ENCODE peak calls at places on chromosomes 16 and 17, in eight cellular contexts. R, I, X, P, T, D, G and C are unnamed samples.

GRCh38 chr17:2393184-2393953 is 7.5 kb downstream of the MNT start:
- DNase-seq in R (peak; percentile 84), G (peak; percentile 18), I (peak; percentile 91), D (peak; percentile 96), X (peak; percentile 86), T (peak; percentile 89), P (peak; percentile 90), C (peak; percentile 89)

GRCh38 chr16:11743308-11744074 is 834 bp upstream of the TXNDC11 start:
- DNase-seq in I (no peak), G (no peak), P (peak; percentile 45), R (peak; percentile 85), D (peak; percentile 77), X (no peak), T (no peak), C (peak; percentile 44)

GRCh38 chr16:29811170-29811895 is 660 bp upstream of the PRRT2 start:
- DNase-seq in R (peak; percentile 97), P (peak; percentile 97), I (peak; percentile 55), X (peak; percentile 98), G (peak; percentile 92), T (peak; percentile 94), D (peak; percentile 97), C (peak; percentile 96)

GRCh38 chr16:73092236-73092781 is 44.4 kb upstream of the ZFHX3 start:
- DNase-seq in P (no peak), I (no peak), R (no peak), G (no peak), X (no peak), T (no peak), D (no peak), C (no peak)

GRCh38 chr17:77952368-77952767 is 6.1 kb upstream of the TNRC6C start:
- DNase-seq in R (no peak), D (no peak), T (no peak), P (no peak), G (no peak), I (no peak), X (no peak), C (no peak)

GRCh38 chr16:22093952-22094351 is 1.6 kb downstream of the VWA3A start:
- DNase-seq in I (no peak), D (no peak), P (no peak), T (no peak), G (no peak), R (no peak), X (no peak), C (no peak)

GRCh38 chr17:45155029-45155428 is 6.6 kb upstream of the HEXIM2 start:
- DNase-seq in G (no peak), X (no peak), P (no peak), T (no peak), D (no peak), R (no peak), I (no peak), C (no peak)

GRCh38 chr16:75310541-75310940 is 59.1 kb upstream of the BCAR1 start:
- DNase-seq in R (no peak), I (no peak), D (no peak), G (no peak), P (no peak), T (no peak), X (no peak), C (no peak)

GRCh38 chr17:78759203-78759968 is 22.7 kb downstream of the CYTH1 start:
- DNase-seq in D (peak; percentile 77), R (no peak), T (no peak), X (no peak), P (no peak), G (no peak), I (peak; percentile 73), C (no peak)

GRCh38 chr16:58628845-58629680 is 563 bp downstream of the CNOT1 start:
- DNase-seq in T (peak; percentile 43), R (peak; percentile 74), I (peak; percentile 44), D (peak; percentile 85), P (peak; percentile 83), X (peak; percentile 32), G (no peak), C (peak; percentile 30)

GRCh38 chr17:81547614-81547982 is 4.6 kb downstream of the FAAP100 start:
- DNase-seq in D (no peak), I (no peak), P (no peak), T (no peak), X (no peak), G (no peak), R (no peak), C (no peak)

GRCh38 chr17:40347319-40348135 is 17.0 kb downstream of the GJD3 start:
- DNase-seq in I (no peak), D (no peak), X (peak; percentile 64), T (no peak), R (no peak), P (no peak), G (no peak), C (peak; percentile 52)

GRCh38 chr17:74008196-74008595 is 195.3 kb upstream of the RPL38 start:
- DNase-seq in X (peak; percentile 87), P (no peak), T (no peak), D (no peak), R (no peak), I (no peak), G (no peak), C (no peak)

GRCh38 chr17:40551091-40551873 is 14.0 kb downstream of the CCR7 start:
- DNase-seq in I (no peak), R (peak; percentile 90), P (peak; percentile 63), X (no peak), G (peak; percentile 100), D (peak; percentile 80), T (no peak), C (peak; percentile 94)

GRCh38 chr17:2798188-2798587 is 1.9 kb downstream of the RAP1GAP2 start:
- DNase-seq in P (no peak), R (no peak), G (no peak), X (no peak), I (no peak), D (no peak), T (no peak), C (no peak)

GRCh38 chr17:70622382-70623260 is 453.3 kb downstream of the KCNJ2 start:
- DNase-seq in R (no peak), G (no peak), P (peak; percentile 63), I (no peak), X (peak; percentile 76), T (peak; percentile 64), D (peak; percentile 62), C (no peak)

DNA sequence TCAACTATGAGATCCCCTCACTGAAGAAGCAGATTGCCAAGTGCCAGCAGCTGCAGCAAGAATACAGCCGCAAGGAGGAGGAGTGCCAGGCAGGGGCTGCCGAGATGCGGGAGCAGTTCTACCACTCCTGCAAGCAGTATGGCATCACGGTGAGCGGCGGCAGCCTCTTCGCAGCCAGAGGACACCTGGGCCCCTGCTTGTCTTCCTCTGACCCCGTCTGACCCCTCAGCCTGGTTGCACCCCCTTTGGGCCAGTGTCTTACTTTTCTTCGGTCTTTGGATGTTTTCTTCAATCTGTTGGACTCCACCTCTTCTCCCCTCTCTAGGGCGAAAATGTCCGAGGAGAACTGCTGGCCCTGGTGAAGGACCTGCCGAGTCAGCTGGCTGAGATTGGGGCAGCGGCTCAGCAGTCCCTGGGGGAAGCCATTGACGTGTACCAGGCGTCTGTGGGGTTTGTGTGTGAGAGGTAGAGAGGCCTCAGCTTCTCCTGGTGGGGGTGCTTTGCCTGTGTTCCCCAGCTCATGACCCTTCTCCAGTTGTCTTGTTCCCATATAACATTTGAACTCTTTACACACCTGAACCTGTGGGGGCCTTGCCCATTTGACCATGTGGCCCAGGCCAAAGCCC is 4.4 kb downstream of the CDK5RAP3 start:
- DNase-seq in X (peak; percentile 74), T (no peak), G (no peak), I (no peak), D (no peak), R (no peak), P (no peak), C (no peak)
- TF ChIP-seq CTCF in X (peak; percentile 49), T (no peak), G (no peak), I (no peak), D (no peak), R (no peak), P (no peak), C (no peak)

GRCh38 chr16:68367034-68367433 is 56.2 kb downstream of the PRMT7 start:
- DNase-seq in X (peak; percentile 78), R (no peak), G (no peak), P (peak; percentile 72), I (peak; percentile 19), D (no peak), T (peak; percentile 62), C (no peak)
- TF ChIP-seq CTCF in X (peak; percentile 79), R (no peak), G (peak; percentile 56), P (peak; percentile 47), I (peak; percentile 50), D (peak; percentile 38), T (peak; percentile 48), C (no peak)

GRCh38 chr16:48865511-48865910 is 255.5 kb upstream of the N4BP1 start:
- DNase-seq in I (no peak), T (no peak), R (no peak), X (no peak), D (no peak), P (no peak), G (no peak), C (no peak)

GRCh38 chr16:48864055-48864454 is 254.1 kb upstream of the N4BP1 start:
- DNase-seq in X (peak; percentile 41), D (no peak), R (no peak), P (no peak), G (no peak), T (no peak), I (no peak), C (no peak)

GRCh38 chr16:48860341-48860740 is 250.4 kb upstream of the N4BP1 start:
- DNase-seq in P (no peak), R (no peak), T (no peak), D (no peak), X (no peak), I (no peak), G (no peak), C (no peak)

DNA sequence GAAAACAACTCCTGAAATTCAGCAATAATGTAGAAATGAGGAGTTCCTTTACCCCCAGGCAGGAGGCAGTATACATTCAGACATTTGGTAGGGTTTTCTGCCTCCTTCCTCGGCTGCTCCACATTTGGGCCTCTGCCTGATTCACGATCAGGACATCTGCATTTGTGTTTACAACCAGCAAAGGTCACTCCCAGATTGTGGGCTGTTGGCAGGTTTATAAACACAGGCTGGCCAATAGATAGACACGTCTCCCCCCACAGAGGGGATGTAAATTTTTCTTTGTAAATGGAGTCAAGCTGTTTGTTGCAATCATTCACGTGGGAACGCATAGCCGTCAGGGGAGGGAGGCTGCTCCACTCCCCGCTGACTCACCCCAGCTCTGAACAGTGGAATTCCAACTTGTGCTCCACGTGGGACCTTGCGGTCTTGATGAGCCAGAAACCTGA is 252.1 kb upstream of the N4BP1 start:
- DNase-seq in I (no peak), T (peak; percentile 23), X (peak; percentile 45), G (peak; percentile 32), R (no peak), D (no peak), P (peak; percentile 17), C (peak; percentile 16)
- TF ChIP-seq CTCF in I (no peak), T (peak; percentile 53), X (peak; percentile 65), G (peak; percentile 18), R (no peak), D (no peak), P (no peak), C (peak; percentile 19)

DNA sequence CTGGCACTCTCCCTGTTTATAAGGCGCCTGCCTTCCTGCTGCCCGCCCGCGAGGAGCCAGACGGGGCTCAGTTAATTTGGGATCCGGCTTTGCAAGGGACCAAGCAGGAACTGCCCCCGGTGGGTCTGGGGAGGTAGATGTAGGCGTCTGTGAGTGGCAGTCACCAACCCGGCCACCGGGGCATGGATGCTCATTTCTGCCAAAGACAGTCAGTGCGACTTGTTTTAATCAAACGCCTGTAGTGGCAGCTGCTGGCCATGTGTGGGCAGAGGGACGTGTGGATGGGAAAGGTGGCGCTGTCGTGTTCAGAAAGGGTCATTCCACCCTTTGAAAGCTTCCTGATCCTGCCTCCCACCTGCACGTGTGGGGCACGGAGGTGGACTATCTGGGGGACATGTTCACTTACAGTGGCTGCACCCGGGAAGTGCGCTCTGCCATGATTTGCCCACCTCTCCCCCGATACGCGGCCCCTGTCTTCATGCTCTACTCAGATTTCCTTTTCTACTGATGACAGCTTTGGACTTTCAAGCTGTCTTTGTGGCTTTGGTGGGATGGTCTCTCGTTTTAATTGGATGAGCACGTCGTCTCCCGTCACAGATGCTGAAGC is 60.3 kb upstream of the CIBAR2 start:
- DNase-seq in P (peak; percentile 37), X (peak; percentile 70), G (no peak), D (no peak), I (no peak), T (peak; percentile 43), R (no peak), C (no peak)
- TF ChIP-seq CTCF in P (peak; percentile 31), X (peak; percentile 65), G (peak; percentile 42), D (peak; percentile 31), I (no peak), T (no peak), R (peak; percentile 20), C (peak; percentile 38)